ENCODE peak calls at places on chromosomes 12 and 14, in four cellular contexts. Q, G, X and M are unnamed samples.

GRCh38 chr14:60488175-60488574 is 2.3 kb upstream of the C14orf39 start:
- DNase-seq in X (no peak), Q (no peak), G (no peak), M (no peak)

GRCh38 chr12:88591343-88591742 is 11.1 kb upstream of the KITLG start:
- DNase-seq in X (no peak), Q (no peak), G (no peak), M (no peak)

GRCh38 chr12:11609045-11609444 is 40.4 kb upstream of the ETV6 start:
- DNase-seq in G (no peak), X (no peak), Q (no peak), M (no peak)

GRCh38 chr12:14424545-14424944 is 59.1 kb downstream of the ATF7IP start:
- DNase-seq in X (no peak), G (no peak), Q (no peak), M (no peak)

GRCh38 chr14:75877292-75877691 is 104.5 kb downstream of the TGFB3 start:
- DNase-seq in G (no peak), X (no peak), Q (peak), M (no peak)

GRCh38 chr12:83261998-83262397 is 575.3 kb downstream of the TMTC2 start:
- DNase-seq in G (no peak), X (no peak), Q (no peak), M (no peak)

GRCh38 chr14:25431211-25432076 is 381.5 kb upstream of the STXBP6 start:
- DNase-seq in G (no peak), Q (peak), X (no peak), M (no peak)

GRCh38 chr14:102182190-102182589 is 42.5 kb downstream of the WDR20 start:
- DNase-seq in X (no peak), G (no peak), Q (peak), M (no peak)

GRCh38 chr12:54016478-54016964 is 7.7 kb downstream of the HOXC8 start:
- DNase-seq in G (no peak), X (no peak), Q (no peak), M (no peak)

GRCh38 chr12:47602949-47603558 is 102.8 kb downstream of the RPAP3 start:
- DNase-seq in X (no peak), Q (no peak), G (no peak), M (no peak)

GRCh38 chr12:117058442-117059072 is 40.7 kb downstream of the TESC start:
- DNase-seq in X (no peak), G (no peak), Q (no peak), M (no peak)

GRCh38 chr12:93137656-93138612 is 208.8 kb upstream of the EEA1 start:
- DNase-seq in G (no peak), Q (peak), X (no peak), M (no peak)

GRCh38 chr14:24398298-24398942 is 383 bp upstream of the NYNRIN start:
- DNase-seq in Q (no peak), X (no peak), G (no peak), M (no peak)

GRCh38 chr12:52280319-52280795 is 5.9 kb downstream of the KRT86 start:
- DNase-seq in X (peak), Q (peak), G (peak), M (peak)

GRCh38 chr12:6836851-6837250 is 3.9 kb upstream of the GNB3 start:
- DNase-seq in G (no peak), Q (no peak), X (no peak), M (no peak)

GRCh38 chr12:93060666-93061413 is 131.7 kb upstream of the EEA1 start:
- DNase-seq in X (no peak), Q (peak), G (no peak), M (no peak)

GRCh38 chr14:95784137-95784536 is 70.2 kb upstream of the TCL1A start:
- DNase-seq in X (no peak), G (no peak), Q (peak), M (no peak)

GRCh38 chr12:132263061-132263360 is 66.4 kb downstream of the GALNT9 start:
- DNase-seq in Q (no peak), G (no peak), X (no peak), M (no peak)

GRCh38 chr12:118402251-118402650 is 25.9 kb downstream of the SUDS3 start:
- DNase-seq in X (no peak), Q (peak), G (no peak), M (no peak)

GRCh38 chr14:59997966-59998365 is 78.0 kb downstream of the LRRC9 start:
- DNase-seq in G (no peak), Q (no peak), X (no peak), M (no peak)

GRCh38 chr12:45327823-45328383 is 112.0 kb downstream of the ANO6 start:
- DNase-seq in X (no peak), G (no peak), Q (peak), M (no peak)

GRCh38 chr12:22935090-22935489 is 310.1 kb downstream of the ETNK1 start:
- DNase-seq in Q (peak), X (no peak), G (no peak), M (no peak)

GRCh38 chr12:22051114-22051698 is 5.2 kb downstream of the CMAS start:
- DNase-seq in G (no peak), X (no peak), Q (no peak), M (no peak)

GRCh38 chr14:61284001-61284400 is 2.9 kb upstream of the TMEM30B start:
- DNase-seq in X (no peak), Q (no peak), G (no peak), M (no peak)

GRCh38 chr12:124519741-124520140 is 47.7 kb downstream of the NCOR2 start:
- DNase-seq in X (no peak), G (no peak), Q (peak), M (no peak)

GRCh38 chr12:111757361-111758119 is 9.2 kb upstream of the ALDH2 start:
- DNase-seq in Q (peak), X (no peak), G (no peak), M (no peak)

GRCh38 chr14:94367347-94367746 is 21.1 kb downstream of the SERPINA1 start:
- DNase-seq in Q (no peak), G (no peak), X (no peak), M (no peak)

GRCh38 chr14:98183556-98183955 is 1088.4 kb downstream of the BCL11B start:
- DNase-seq in X (no peak), Q (no peak), G (no peak), M (no peak)

DNA sequence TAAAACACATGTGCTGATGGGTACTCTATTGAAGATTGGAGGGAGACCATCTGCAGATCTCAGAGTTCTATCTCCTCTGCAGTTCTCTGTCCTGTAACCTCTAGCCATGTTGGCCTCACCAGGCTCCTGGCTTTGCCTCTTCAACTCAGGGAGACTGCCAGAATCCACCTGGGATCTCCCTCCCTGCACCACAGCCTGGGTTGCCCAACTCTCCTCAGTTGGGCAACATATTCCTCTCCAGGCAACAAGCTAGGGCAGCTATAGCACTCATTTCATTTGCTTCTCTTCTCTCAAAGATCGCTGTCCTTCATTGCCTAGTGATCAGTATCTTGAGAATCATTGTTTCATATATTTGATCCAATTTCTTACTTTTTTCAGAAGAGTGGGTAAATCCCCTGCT is 28.8 kb downstream of the CKAP4 start:
- DNase-seq in Q (no peak), X (no peak), G (no peak), M (no peak)
- TF ChIP-seq CTCF in Q (no peak), X (no peak), G (no peak), M (no peak)

DNA sequence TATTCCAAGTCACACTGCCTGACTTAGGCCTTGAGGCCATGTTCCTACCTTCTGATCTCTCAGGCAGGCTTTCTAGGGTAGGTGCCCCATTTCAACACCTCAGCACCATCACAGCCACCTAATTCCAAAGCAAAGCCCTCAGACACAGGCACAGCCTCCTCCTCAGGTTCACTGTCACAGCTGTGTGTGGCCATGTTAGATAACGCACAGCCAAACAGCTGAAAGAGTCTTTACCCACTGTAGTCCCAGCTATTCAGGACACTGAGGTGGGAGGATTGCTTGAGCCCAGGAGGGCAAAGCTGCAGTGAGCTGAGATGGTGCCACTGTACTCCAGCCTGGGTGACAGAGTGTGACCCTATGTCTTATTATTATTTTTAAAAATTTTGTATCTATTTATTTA is 7.3 kb upstream of the TMEM229B start:
- DNase-seq in G (no peak), Q (no peak), X (no peak), M (no peak)
- TF ChIP-seq CTCF in G (no peak), Q (no peak), X (no peak), M (no peak)

DNA sequence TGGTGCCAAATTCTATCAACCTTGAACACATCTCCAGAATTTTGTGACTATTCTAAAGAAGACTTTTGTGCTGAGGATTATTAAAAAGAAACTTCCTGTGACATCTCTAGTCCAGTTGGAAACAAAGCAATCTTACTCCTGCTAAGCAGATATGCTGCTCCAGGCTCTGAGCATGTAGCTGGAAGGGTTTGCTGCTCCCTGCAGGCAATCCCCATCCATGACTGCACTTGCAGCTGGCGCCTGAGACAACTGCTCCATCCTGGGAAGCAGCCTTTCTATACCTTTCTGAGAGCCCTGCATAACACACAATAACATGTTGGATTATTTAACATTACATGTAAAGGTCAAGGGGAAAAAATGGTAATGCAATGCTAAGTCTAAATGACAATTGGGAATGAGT is 105.1 kb downstream of the NDUFA12 start:
- DNase-seq in X (no peak), Q (peak), G (no peak), M (no peak)
- TF ChIP-seq CTCF in X (no peak), Q (peak), G (peak), M (peak)

DNA sequence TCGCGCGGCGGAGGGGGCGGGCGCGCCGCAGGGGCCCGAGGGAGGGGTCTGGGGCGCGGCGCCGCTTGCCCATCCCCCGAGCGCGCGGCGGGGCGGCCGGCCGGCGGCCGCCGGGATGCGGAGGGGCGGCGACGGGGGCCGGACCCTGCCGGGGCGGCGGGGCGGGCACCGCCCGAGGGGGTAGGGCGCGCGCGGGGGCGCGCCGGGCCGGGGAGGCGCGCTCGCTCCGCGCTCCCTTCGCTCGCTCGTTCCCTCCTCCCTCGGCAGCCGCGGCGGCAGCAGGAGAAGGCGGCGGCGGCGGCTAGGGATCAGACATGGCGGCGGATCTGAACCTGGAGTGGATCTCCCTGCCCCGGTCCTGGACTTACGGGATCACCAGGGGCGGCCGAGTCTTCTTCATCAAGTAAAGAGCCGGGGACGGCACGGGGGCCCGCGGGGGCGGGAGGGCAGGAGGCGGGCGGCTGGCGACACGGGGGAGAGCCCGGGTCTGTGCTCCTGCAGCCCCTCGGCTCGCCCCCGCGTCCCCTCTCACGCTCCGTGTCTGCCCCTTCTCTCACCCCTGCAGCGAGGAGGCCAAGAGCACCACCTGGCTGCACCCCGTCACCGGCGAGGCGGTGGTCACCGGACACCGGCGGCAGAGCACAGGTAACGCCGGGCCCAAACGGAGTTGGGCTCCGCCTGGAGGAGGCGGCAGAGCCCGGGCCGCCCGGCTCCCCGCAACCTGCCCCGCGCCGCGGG is at the start of gene PLEKHA5:
- DNase-seq in Q (peak), X (no peak), G (peak), M (peak)
- TF ChIP-seq CTCF in Q (no peak), X (no peak), G (no peak), M (peak)

DNA sequence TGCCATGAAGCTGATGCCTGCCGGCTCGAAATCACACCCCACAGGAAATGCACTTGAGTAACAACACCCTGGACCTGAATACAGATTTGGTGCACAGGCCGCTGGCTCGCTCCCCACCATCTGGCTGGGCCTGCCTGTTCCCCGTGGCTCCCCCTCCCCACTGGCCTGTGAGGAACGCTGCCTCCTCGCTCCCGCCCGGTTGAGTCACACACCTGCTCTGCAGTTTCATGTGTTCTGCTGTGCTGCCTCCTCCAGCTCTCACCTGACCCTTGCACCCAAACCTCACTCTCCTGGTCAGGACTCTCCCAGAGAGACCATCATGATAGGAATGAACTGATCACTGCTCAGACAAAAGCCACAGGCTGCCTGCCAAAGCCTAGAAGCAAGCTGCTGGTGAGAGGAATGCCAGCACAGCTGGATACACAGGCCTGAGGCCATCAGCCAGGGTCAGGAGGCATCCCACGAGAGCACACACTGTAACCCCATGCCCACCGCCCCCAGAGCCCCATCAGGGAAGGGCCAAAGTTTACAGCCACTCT is 3.8 kb upstream of the SIVA1 start:
- DNase-seq in X (peak), G (no peak), Q (no peak), M (no peak)
- TF ChIP-seq CTCF in X (no peak), G (no peak), Q (no peak), M (no peak)

GRCh38 chr12:12985817-12986408 is 14.2 kb downstream of the HEBP1 start:
- DNase-seq in G (no peak), X (no peak), Q (peak), M (no peak)
- TF ChIP-seq CTCF in G (peak), X (no peak), Q (peak), M (peak)

GRCh38 chr12:76879710-76880025 is 849 bp upstream of the CSRP2 start:
- DNase-seq in X (peak), G (no peak), Q (no peak), M (no peak)

GRCh38 chr12:76878045-76878898 is 547 bp downstream of the CSRP2 start:
- DNase-seq in G (peak), X (no peak), Q (no peak), M (no peak)

GRCh38 chr12:76880156-76881023 is 1.6 kb upstream of the CSRP2 start:
- DNase-seq in X (no peak), G (no peak), Q (no peak), M (no peak)

GRCh38 chr12:76881152-76881551 is 2.3 kb upstream of the CSRP2 start:
- DNase-seq in Q (no peak), G (no peak), X (no peak), M (no peak)

GRCh38 chr12:76878899-76879709 is at the start of gene CSRP2:
- DNase-seq in Q (peak), X (peak), G (peak), M (peak)
- TF ChIP-seq CTCF in Q (peak), X (peak), G (peak), M (peak)